ENCODE peak calls at places on chromosomes 16 and 17, in seven cellular contexts. One of them, this sample, is unnamed.

GRCh38 chr17:6479626-6480324 is 35.5 kb downstream of the PIMREG start:
- DNase-seq in endodermal cell: no peak
- DNase-seq in choroid plexus epithelial cell: peak; percentile 28
- DNase-seq in IMR-90: no peak
- DNase-seq in tibial nerve: peak; percentile 13
- DNase-seq in Peyer's patch: no peak
- DNase-seq in OCI-LY7: no peak
- DNase-seq in this sample: no peak

GRCh38 chr16:89009343-89010209 is 32.6 kb upstream of the CBFA2T3 start:
- DNase-seq in endodermal cell: peak; percentile 82
- DNase-seq in choroid plexus epithelial cell: peak; percentile 21
- DNase-seq in IMR-90: no peak
- DNase-seq in tibial nerve: no peak
- DNase-seq in Peyer's patch: no peak
- DNase-seq in OCI-LY7: peak; percentile 46
- DNase-seq in this sample: no peak

GRCh38 chr17:49567871-49568694 is 7.6 kb upstream of the NXPH3 start:
- DNase-seq in endodermal cell: peak; percentile 98
- DNase-seq in choroid plexus epithelial cell: peak; percentile 80
- DNase-seq in IMR-90: peak; percentile 66
- DNase-seq in tibial nerve: peak; percentile 90
- DNase-seq in Peyer's patch: peak; percentile 91
- DNase-seq in OCI-LY7: peak; percentile 83
- DNase-seq in this sample: peak; percentile 98

GRCh38 chr16:49596699-49597291 is 223.2 kb downstream of the C16orf78 start:
- DNase-seq in endodermal cell: peak; percentile 64
- DNase-seq in choroid plexus epithelial cell: no peak
- DNase-seq in IMR-90: no peak
- DNase-seq in tibial nerve: no peak
- DNase-seq in Peyer's patch: no peak
- DNase-seq in OCI-LY7: no peak
- DNase-seq in this sample: no peak

GRCh38 chr17:18252160-18252559 is 6.4 kb downstream of the FLII start:
- DNase-seq in endodermal cell: no peak
- DNase-seq in choroid plexus epithelial cell: no peak
- DNase-seq in IMR-90: no peak
- DNase-seq in tibial nerve: no peak
- DNase-seq in Peyer's patch: no peak
- DNase-seq in OCI-LY7: no peak
- DNase-seq in this sample: no peak

GRCh38 chr16:80684906-80685305 is 119.5 kb downstream of the CDYL2 start:
- DNase-seq in endodermal cell: no peak
- DNase-seq in choroid plexus epithelial cell: no peak
- DNase-seq in IMR-90: no peak
- DNase-seq in tibial nerve: no peak
- DNase-seq in Peyer's patch: no peak
- DNase-seq in OCI-LY7: no peak
- DNase-seq in this sample: no peak

GRCh38 chr16:81495321-81496234 is 51.0 kb downstream of the CMIP start:
- DNase-seq in endodermal cell: no peak
- DNase-seq in choroid plexus epithelial cell: no peak
- DNase-seq in IMR-90: no peak
- DNase-seq in tibial nerve: no peak
- DNase-seq in Peyer's patch: no peak
- DNase-seq in OCI-LY7: no peak
- DNase-seq in this sample: no peak

GRCh38 chr16:12215302-12216105 is 239.0 kb downstream of the SNX29 start:
- DNase-seq in endodermal cell: peak; percentile 82
- DNase-seq in choroid plexus epithelial cell: no peak
- DNase-seq in IMR-90: no peak
- DNase-seq in tibial nerve: no peak
- DNase-seq in Peyer's patch: peak; percentile 75
- DNase-seq in OCI-LY7: peak; percentile 59
- DNase-seq in this sample: no peak

GRCh38 chr17:68600881-68601564 is at the start of gene FAM20A:
- DNase-seq in endodermal cell: peak; percentile 90
- DNase-seq in choroid plexus epithelial cell: peak; percentile 5
- DNase-seq in IMR-90: no peak
- DNase-seq in tibial nerve: no peak
- DNase-seq in Peyer's patch: peak; percentile 54
- DNase-seq in OCI-LY7: no peak
- DNase-seq in this sample: peak; percentile 50

GRCh38 chr17:4816826-4817225 is 9.9 kb downstream of the PLD2 start:
- DNase-seq in endodermal cell: no peak
- DNase-seq in choroid plexus epithelial cell: no peak
- DNase-seq in IMR-90: no peak
- DNase-seq in tibial nerve: no peak
- DNase-seq in Peyer's patch: no peak
- DNase-seq in OCI-LY7: no peak
- DNase-seq in this sample: no peak

GRCh38 chr16:67357561-67357960 is 30.9 kb downstream of the LRRC36 start:
- DNase-seq in endodermal cell: no peak
- DNase-seq in choroid plexus epithelial cell: no peak
- DNase-seq in IMR-90: no peak
- DNase-seq in tibial nerve: no peak
- DNase-seq in Peyer's patch: no peak
- DNase-seq in OCI-LY7: no peak
- DNase-seq in this sample: no peak

GRCh38 chr16:31301708-31302400 is 42.1 kb downstream of the ITGAM start:
- DNase-seq in endodermal cell: no peak
- DNase-seq in choroid plexus epithelial cell: peak; percentile 40
- DNase-seq in IMR-90: no peak
- DNase-seq in tibial nerve: peak; percentile 21
- DNase-seq in Peyer's patch: no peak
- DNase-seq in OCI-LY7: peak; percentile 10
- DNase-seq in this sample: no peak

GRCh38 chr17:35627417-35627816 is 40.3 kb downstream of the AP2B1 start:
- DNase-seq in endodermal cell: no peak
- DNase-seq in choroid plexus epithelial cell: no peak
- DNase-seq in IMR-90: no peak
- DNase-seq in tibial nerve: no peak
- DNase-seq in Peyer's patch: no peak
- DNase-seq in OCI-LY7: no peak
- DNase-seq in this sample: no peak

GRCh38 chr16:30110661-30111060 is 2.7 kb downstream of the GDPD3 start:
- DNase-seq in endodermal cell: peak; percentile 59
- DNase-seq in choroid plexus epithelial cell: peak; percentile 43
- DNase-seq in IMR-90: peak; percentile 21
- DNase-seq in tibial nerve: no peak
- DNase-seq in Peyer's patch: no peak
- DNase-seq in OCI-LY7: no peak
- DNase-seq in this sample: no peak

GRCh38 chr17:33288954-33289353 is 4.1 kb downstream of the ASIC2 start:
- DNase-seq in endodermal cell: peak; percentile 83
- DNase-seq in choroid plexus epithelial cell: no peak
- DNase-seq in IMR-90: no peak
- DNase-seq in tibial nerve: no peak
- DNase-seq in Peyer's patch: no peak
- DNase-seq in OCI-LY7: no peak
- DNase-seq in this sample: no peak

GRCh38 chr17:64778367-64779290 is 116.5 kb upstream of the SMURF2 start:
- DNase-seq in endodermal cell: peak; percentile 89
- DNase-seq in choroid plexus epithelial cell: no peak
- DNase-seq in IMR-90: no peak
- DNase-seq in tibial nerve: no peak
- DNase-seq in Peyer's patch: peak; percentile 64
- DNase-seq in OCI-LY7: peak; percentile 27
- DNase-seq in this sample: no peak

GRCh38 chr17:13510062-13510461 is 91.7 kb downstream of the HS3ST3A1 start:
- DNase-seq in endodermal cell: peak; percentile 58
- DNase-seq in choroid plexus epithelial cell: no peak
- DNase-seq in IMR-90: peak; percentile 61
- DNase-seq in tibial nerve: no peak
- DNase-seq in Peyer's patch: no peak
- DNase-seq in OCI-LY7: no peak
- DNase-seq in this sample: no peak

GRCh38 chr17:76147211-76148014 is 6.4 kb upstream of the FOXJ1 start:
- DNase-seq in endodermal cell: peak; percentile 59
- DNase-seq in choroid plexus epithelial cell: peak; percentile 48
- DNase-seq in IMR-90: peak; percentile 26
- DNase-seq in tibial nerve: no peak
- DNase-seq in Peyer's patch: peak; percentile 39
- DNase-seq in OCI-LY7: peak; percentile 41
- DNase-seq in this sample: no peak

GRCh38 chr16:73279451-73279850 is 231.5 kb upstream of the ZFHX3 start:
- DNase-seq in endodermal cell: no peak
- DNase-seq in choroid plexus epithelial cell: no peak
- DNase-seq in IMR-90: no peak
- DNase-seq in tibial nerve: no peak
- DNase-seq in Peyer's patch: no peak
- DNase-seq in OCI-LY7: no peak
- DNase-seq in this sample: no peak

GRCh38 chr16:73275448-73275847 is 227.5 kb upstream of the ZFHX3 start:
- DNase-seq in endodermal cell: no peak
- DNase-seq in choroid plexus epithelial cell: no peak
- DNase-seq in IMR-90: no peak
- DNase-seq in tibial nerve: no peak
- DNase-seq in Peyer's patch: no peak
- DNase-seq in OCI-LY7: no peak
- DNase-seq in this sample: no peak

GRCh38 chr16:73275024-73275423 is 227.1 kb upstream of the ZFHX3 start:
- DNase-seq in endodermal cell: no peak
- DNase-seq in choroid plexus epithelial cell: no peak
- DNase-seq in IMR-90: no peak
- DNase-seq in tibial nerve: no peak
- DNase-seq in Peyer's patch: no peak
- DNase-seq in OCI-LY7: no peak
- DNase-seq in this sample: no peak

GRCh38 chr16:73277066-73277465 is 229.1 kb upstream of the ZFHX3 start:
- DNase-seq in endodermal cell: no peak
- DNase-seq in choroid plexus epithelial cell: no peak
- DNase-seq in IMR-90: no peak
- DNase-seq in tibial nerve: no peak
- DNase-seq in Peyer's patch: no peak
- DNase-seq in OCI-LY7: no peak
- DNase-seq in this sample: no peak

DNA sequence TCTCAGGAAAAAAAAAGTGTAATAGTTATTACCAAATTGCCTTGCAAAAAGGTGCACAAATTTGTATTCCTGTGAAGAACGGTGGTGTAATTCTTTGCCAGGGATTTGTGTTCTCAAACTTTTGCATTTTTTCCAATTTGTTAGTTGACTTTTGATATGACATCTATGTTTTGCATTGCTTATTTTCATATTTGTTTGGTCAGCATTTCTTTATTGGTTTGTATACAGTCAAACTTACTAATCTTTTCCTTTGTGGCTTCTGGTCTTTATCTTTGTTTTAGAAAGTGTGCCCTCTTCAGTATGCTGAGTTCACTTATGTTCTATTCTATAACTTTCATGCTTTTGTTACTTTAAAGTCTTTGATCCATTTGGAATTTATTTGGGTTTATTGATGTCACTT is 226.2 kb upstream of the ZFHX3 start:
- DNase-seq in endodermal cell: no peak
- DNase-seq in choroid plexus epithelial cell: no peak
- DNase-seq in IMR-90: no peak
- DNase-seq in tibial nerve: no peak
- DNase-seq in Peyer's patch: no peak
- DNase-seq in OCI-LY7: no peak
- DNase-seq in this sample: no peak
- TF ChIP-seq CTCF in endodermal cell: no peak
- TF ChIP-seq CTCF in choroid plexus epithelial cell: no peak
- TF ChIP-seq CTCF in IMR-90: no peak
- TF ChIP-seq CTCF in tibial nerve: no peak
- TF ChIP-seq CTCF in Peyer's patch: no peak
- TF ChIP-seq CTCF in OCI-LY7: no peak
- TF ChIP-seq CTCF in this sample: no peak

DNA sequence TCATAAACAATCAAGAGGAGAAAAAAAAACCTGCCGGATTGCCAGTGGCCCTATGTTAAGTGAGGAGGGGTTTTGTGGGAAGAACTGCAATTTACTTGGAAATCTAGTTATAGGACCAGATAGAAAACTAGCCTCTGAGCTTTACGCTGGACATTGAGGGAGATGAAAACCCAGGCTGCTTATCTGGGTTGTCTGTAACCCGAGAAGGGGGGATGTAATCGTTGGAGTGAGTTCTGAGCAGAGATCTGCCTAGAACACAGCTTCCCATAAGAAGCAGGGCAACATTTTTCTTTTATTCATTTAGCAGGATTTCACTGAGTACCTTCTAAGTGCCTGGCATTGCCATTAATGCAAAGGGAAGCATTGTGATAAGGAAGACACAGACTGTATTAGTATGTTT is 70.6 kb downstream of the KATNIP start:
- DNase-seq in endodermal cell: no peak
- DNase-seq in choroid plexus epithelial cell: peak; percentile 48
- DNase-seq in IMR-90: peak; percentile 19
- DNase-seq in tibial nerve: no peak
- DNase-seq in Peyer's patch: no peak
- DNase-seq in OCI-LY7: no peak
- DNase-seq in this sample: no peak
- TF ChIP-seq CTCF in endodermal cell: no peak
- TF ChIP-seq CTCF in choroid plexus epithelial cell: no peak
- TF ChIP-seq CTCF in IMR-90: no peak
- TF ChIP-seq CTCF in tibial nerve: no peak
- TF ChIP-seq CTCF in Peyer's patch: no peak
- TF ChIP-seq CTCF in OCI-LY7: no peak
- TF ChIP-seq CTCF in this sample: no peak

DNA sequence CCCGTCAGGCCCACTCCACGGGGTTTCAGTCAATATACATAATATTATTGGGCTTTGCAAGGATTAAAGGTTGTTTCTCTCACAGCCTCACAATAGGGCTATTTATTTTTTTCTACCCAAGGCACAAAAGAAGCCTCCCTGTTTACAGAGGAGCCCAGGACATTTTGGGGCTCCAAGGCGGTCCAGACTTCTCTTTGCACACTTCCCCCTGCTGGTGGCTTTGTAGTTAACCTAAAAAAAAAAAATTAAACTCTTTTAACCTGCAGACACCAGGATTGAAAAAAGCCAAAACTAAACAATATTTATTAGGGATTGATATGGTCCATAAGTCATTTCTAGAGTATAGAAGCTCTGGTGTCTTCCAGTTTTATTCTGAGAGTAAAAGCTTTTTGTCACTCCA is 169.7 kb upstream of the ZFHX3 start:
- DNase-seq in endodermal cell: no peak
- DNase-seq in choroid plexus epithelial cell: no peak
- DNase-seq in IMR-90: no peak
- DNase-seq in tibial nerve: no peak
- DNase-seq in Peyer's patch: no peak
- DNase-seq in OCI-LY7: no peak
- DNase-seq in this sample: no peak
- TF ChIP-seq CTCF in endodermal cell: peak; percentile 76
- TF ChIP-seq CTCF in choroid plexus epithelial cell: peak; percentile 45
- TF ChIP-seq CTCF in IMR-90: peak; percentile 21
- TF ChIP-seq CTCF in tibial nerve: no peak
- TF ChIP-seq CTCF in Peyer's patch: no peak
- TF ChIP-seq CTCF in OCI-LY7: peak; percentile 43
- TF ChIP-seq CTCF in this sample: peak; percentile 44

DNA sequence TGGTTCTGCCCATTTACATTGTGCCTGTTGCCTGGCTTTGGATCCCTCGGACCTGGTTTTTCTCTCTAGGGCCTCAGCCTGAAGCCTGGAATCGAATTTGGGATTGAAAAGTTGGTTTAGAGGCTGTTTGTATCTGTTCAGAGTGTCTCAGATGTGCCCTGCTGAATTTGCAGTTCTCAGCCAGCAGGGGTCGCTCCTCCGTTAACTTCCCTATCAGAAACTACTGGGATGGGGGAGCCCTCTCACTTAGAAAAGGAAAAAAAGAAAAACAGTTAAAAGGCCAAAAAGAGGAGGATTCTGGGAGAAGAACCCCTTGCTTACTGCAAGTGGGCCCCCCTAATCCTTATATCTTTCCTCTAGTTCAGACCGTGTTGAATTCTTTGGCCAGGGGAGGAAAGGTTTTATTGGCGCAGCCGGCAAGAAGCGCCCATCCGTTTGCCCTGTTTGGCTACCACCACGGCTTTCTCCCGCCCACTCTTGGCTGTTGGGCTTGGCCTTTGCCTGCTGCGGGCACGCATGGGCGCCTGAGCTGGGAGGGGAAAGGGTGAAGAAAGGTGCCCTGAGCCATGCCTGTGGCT is 8.7 kb downstream of the FZD2 start:
- DNase-seq in endodermal cell: peak; percentile 78
- DNase-seq in choroid plexus epithelial cell: no peak
- DNase-seq in IMR-90: no peak
- DNase-seq in tibial nerve: no peak
- DNase-seq in Peyer's patch: no peak
- DNase-seq in OCI-LY7: no peak
- DNase-seq in this sample: no peak
- TF ChIP-seq CTCF in endodermal cell: peak; percentile 72
- TF ChIP-seq CTCF in choroid plexus epithelial cell: peak; percentile 69
- TF ChIP-seq CTCF in IMR-90: peak; percentile 64
- TF ChIP-seq CTCF in tibial nerve: no peak
- TF ChIP-seq CTCF in Peyer's patch: no peak
- TF ChIP-seq CTCF in OCI-LY7: peak; percentile 82
- TF ChIP-seq CTCF in this sample: peak; percentile 60